ENCODE peak calls at places on chromosomes 12 and 14, in nine cellular contexts. T is prostate gland, O is AG10803, K is suprapubic skin, U is ovary, V is GM20000, F is HL-60, Z is neural progenitor cell, D is right lobe of liver. P is an unnamed sample.
A peak's percentile ranks its signal among the peaks of the same experiment; 100 is the strongest.

GRCh38 chr12:26224657-26225056 is 29.3 kb downstream of the SSPN start:
- DNase-seq in T (no peak), O (no peak), K (no peak), U (no peak), V (no peak), F (no peak), Z (no peak), D (no peak), P (no peak)

GRCh38 chr14:103427485-103428443 is 42.5 kb downstream of the MARK3 start:
- DNase-seq in T (no peak), O (peak; percentile 77), K (no peak), U (peak; percentile 57), V (no peak), F (no peak), Z (peak; percentile 8), D (no peak), P (no peak)

GRCh38 chr12:49953146-49953545 is 2.6 kb downstream of the AQP2 start:
- DNase-seq in T (no peak), O (no peak), K (no peak), U (no peak), V (no peak), F (no peak), Z (no peak), D (no peak), P (no peak)

GRCh38 chr12:67477682-67478265 is 170.8 kb upstream of the DYRK2 start:
- DNase-seq in T (no peak), O (no peak), K (no peak), U (no peak), V (no peak), F (no peak), Z (no peak), D (no peak), P (no peak)

GRCh38 chr12:131797588-131797934 is 30.6 kb upstream of the MMP17 start:
- DNase-seq in T (no peak), O (no peak), K (no peak), U (no peak), V (no peak), F (no peak), Z (no peak), D (no peak), P (no peak)

GRCh38 chr12:5922500-5922899 is 22.6 kb downstream of the ANO2 start:
- DNase-seq in T (no peak), O (no peak), K (no peak), U (no peak), V (no peak), F (no peak), Z (no peak), D (no peak), P (no peak)

GRCh38 chr12:15074351-15074750 is 101.5 kb downstream of the PDE6H start:
- DNase-seq in T (no peak), O (no peak), K (no peak), U (no peak), V (no peak), F (no peak), Z (no peak), D (no peak), P (no peak)

GRCh38 chr14:86673523-86673969 is 1143.6 kb downstream of the FLRT2 start:
- DNase-seq in T (peak; percentile 4), O (no peak), K (no peak), U (no peak), V (no peak), F (no peak), Z (no peak), D (no peak), P (no peak)

GRCh38 chr14:91349481-91350074 is 68.0 kb downstream of the CCDC88C start:
- DNase-seq in T (no peak), O (no peak), K (no peak), U (no peak), V (peak; percentile 79), F (no peak), Z (no peak), D (no peak), P (no peak)

GRCh38 chr14:95679995-95680735 is 6.1 kb upstream of the TCL1B start:
- DNase-seq in T (no peak), O (no peak), K (no peak), U (no peak), V (peak; percentile 44), F (no peak), Z (peak; percentile 58), D (no peak), P (peak; percentile 25)
- TF ChIP-seq CTCF in T (no peak), O (no peak), K (no peak), U (no peak), V (no peak), F (no peak), Z (no peak), D (peak; percentile 29), P (no peak)

GRCh38 chr12:17062296-17063061 is 456.5 kb upstream of the LMO3 start:
- DNase-seq in T (no peak), O (no peak), K (no peak), U (no peak), V (no peak), F (no peak), Z (no peak), D (no peak), P (no peak)
- TF ChIP-seq CTCF in T (no peak), O (no peak), K (no peak), U (no peak), V (no peak), F (no peak), Z (no peak), D (no peak), P (no peak)

GRCh38 chr12:66282244-66282643 is 20.0 kb upstream of the HELB start:
- DNase-seq in T (no peak), O (no peak), K (no peak), U (no peak), V (no peak), F (no peak), Z (no peak), D (no peak), P (no peak)

GRCh38 chr12:66275040-66275439 is 27.3 kb upstream of the HELB start:
- DNase-seq in T (no peak), O (no peak), K (no peak), U (no peak), V (no peak), F (no peak), Z (no peak), D (no peak), P (no peak)

GRCh38 chr12:66280573-66280972 is 21.7 kb upstream of the HELB start:
- DNase-seq in T (no peak), O (no peak), K (no peak), U (no peak), V (no peak), F (peak; percentile 74), Z (no peak), D (no peak), P (no peak)

GRCh38 chr12:66279127-66279712 is 23.1 kb upstream of the HELB start:
- DNase-seq in T (no peak), O (no peak), K (no peak), U (no peak), V (peak; percentile 28), F (peak; percentile 60), Z (peak; percentile 16), D (no peak), P (no peak)
- TF ChIP-seq CTCF in T (no peak), O (peak; percentile 57), K (no peak), U (no peak), V (peak; percentile 51), F (peak; percentile 66), Z (peak; percentile 58), D (peak; percentile 56), P (peak; percentile 36)

GRCh38 chr12:125191361-125192087 is 126.3 kb downstream of the AACS start:
- DNase-seq in T (no peak), O (no peak), K (no peak), U (no peak), V (no peak), F (no peak), Z (no peak), D (no peak), P (no peak)

GRCh38 chr12:125193376-125193775 is 128.1 kb downstream of the AACS start:
- DNase-seq in T (no peak), O (no peak), K (no peak), U (no peak), V (no peak), F (no peak), Z (no peak), D (no peak), P (no peak)

GRCh38 chr12:125194999-125195398 is 129.8 kb downstream of the AACS start:
- DNase-seq in T (no peak), O (no peak), K (no peak), U (no peak), V (no peak), F (no peak), Z (peak; percentile 44), D (no peak), P (no peak)

GRCh38 chr12:125192690-125193221 is 127.5 kb downstream of the AACS start:
- DNase-seq in T (no peak), O (no peak), K (no peak), U (no peak), V (no peak), F (no peak), Z (no peak), D (no peak), P (no peak)

GRCh38 chr12:125193798-125194562 is 128.7 kb downstream of the AACS start:
- DNase-seq in T (no peak), O (no peak), K (no peak), U (no peak), V (no peak), F (no peak), Z (peak; percentile 63), D (no peak), P (peak; percentile 42)
- TF ChIP-seq CTCF in T (no peak), O (no peak), K (no peak), U (no peak), V (no peak), F (no peak), Z (peak; percentile 44), D (no peak), P (no peak)

GRCh38 chr12:58803893-58804292 is 116.4 kb downstream of the LRIG3 start:
- DNase-seq in T (no peak), O (peak; percentile 85), K (no peak), U (no peak), V (no peak), F (no peak), Z (no peak), D (no peak), P (no peak)

GRCh38 chr12:58809064-58809607 is 111.2 kb downstream of the LRIG3 start:
- DNase-seq in T (no peak), O (no peak), K (no peak), U (no peak), V (no peak), F (no peak), Z (no peak), D (no peak), P (no peak)

GRCh38 chr12:58801986-58802385 is 118.3 kb downstream of the LRIG3 start:
- DNase-seq in T (no peak), O (no peak), K (no peak), U (no peak), V (no peak), F (no peak), Z (peak; percentile 28), D (no peak), P (peak; percentile 12)

GRCh38 chr12:58804749-58805148 is 115.6 kb downstream of the LRIG3 start:
- DNase-seq in T (no peak), O (no peak), K (no peak), U (no peak), V (peak; percentile 7), F (no peak), Z (peak; percentile 38), D (no peak), P (no peak)
- TF ChIP-seq CTCF in T (no peak), O (peak; percentile 25), K (no peak), U (no peak), V (peak; percentile 1), F (no peak), Z (peak; percentile 57), D (peak; percentile 34), P (peak; percentile 51)